ENCODE peak calls at places on chromosomes 5 and 9, in four cellular contexts. V is aorta, X is psoas muscle, U is fibroblast of villous mesenchyme. A is an unnamed sample.

GRCh38 chr5:36820900-36821299 is 55.7 kb upstream of the NIPBL start:
- DNase-seq in X (no peak), V (no peak), U (no peak), A (no peak)

GRCh38 chr5:177349762-177350161 is 1.7 kb downstream of the LMAN2 start:
- DNase-seq in V (no peak), X (no peak), U (no peak), A (no peak)

GRCh38 chr5:62506659-62507460 is 71.8 kb upstream of the LRRC70 start:
- DNase-seq in V (no peak), X (no peak), U (no peak), A (no peak)

GRCh38 chr9:33249983-33250382 is 10.0 kb downstream of the SPINK4 start:
- DNase-seq in U (no peak), X (no peak), V (no peak), A (no peak)

GRCh38 chr5:177431317-177432142 is 5.1 kb downstream of the GRK6 start:
- DNase-seq in V (peak), U (no peak), X (no peak), A (no peak)

GRCh38 chr5:137022043-137022442 is 477.1 kb downstream of the SPOCK1 start:
- DNase-seq in V (no peak), U (no peak), X (no peak), A (peak)

GRCh38 chr5:170571331-170571731 is 67.5 kb downstream of the KCNIP1 start:
- DNase-seq in V (no peak), X (no peak), U (peak), A (no peak)

GRCh38 chr5:172411423-172412111 is 42.8 kb downstream of the SH3PXD2B start:
- DNase-seq in X (no peak), U (peak), V (no peak), A (peak)

GRCh38 chr5:103744159-103744558 is 181.6 kb upstream of the NUDT12 start:
- DNase-seq in X (no peak), U (peak), V (no peak), A (peak)

GRCh38 chr9:107019216-107019615 is 156.2 kb downstream of the ZNF462 start:
- DNase-seq in X (no peak), U (peak), V (no peak), A (peak)

GRCh38 chr5:57002959-57003485 is 51.1 kb upstream of the MIER3 start:
- DNase-seq in U (no peak), V (no peak), X (no peak), A (no peak)

GRCh38 chr9:76044420-76044819 is 153.9 kb downstream of the PCSK5 start:
- DNase-seq in U (peak), X (no peak), V (no peak), A (peak)

GRCh38 chr9:94108584-94108983 is 24.3 kb downstream of the PTPDC1 start:
- DNase-seq in X (peak), V (peak), U (peak), A (peak)

GRCh38 chr5:72149742-72150141 is 42.5 kb downstream of the MAP1B start:
- DNase-seq in U (no peak), V (no peak), X (no peak), A (peak)

GRCh38 chr9:127219533-127219932 is 45.0 kb upstream of the GARNL3 start:
- DNase-seq in X (no peak), V (peak), U (no peak), A (no peak)

GRCh38 chr5:123036391-123037103 is at the start of gene PPIC:
- DNase-seq in V (peak), X (peak), U (peak), A (peak)

GRCh38 chr9:130265431-130266235 is at the start of gene HMCN2:
- DNase-seq in V (no peak), X (peak), U (peak), A (peak)

GRCh38 chr5:73280821-73281746 is 108.1 kb downstream of the TMEM174 start:
- DNase-seq in V (peak), X (no peak), U (peak), A (peak)

GRCh38 chr5:31479706-31480105 is 52.2 kb downstream of the DROSHA start:
- DNase-seq in V (no peak), U (no peak), X (no peak), A (no peak)
- H3K4me3 ChIP-seq in V (no peak), U (no peak), X (no peak), A (no peak)

DNA sequence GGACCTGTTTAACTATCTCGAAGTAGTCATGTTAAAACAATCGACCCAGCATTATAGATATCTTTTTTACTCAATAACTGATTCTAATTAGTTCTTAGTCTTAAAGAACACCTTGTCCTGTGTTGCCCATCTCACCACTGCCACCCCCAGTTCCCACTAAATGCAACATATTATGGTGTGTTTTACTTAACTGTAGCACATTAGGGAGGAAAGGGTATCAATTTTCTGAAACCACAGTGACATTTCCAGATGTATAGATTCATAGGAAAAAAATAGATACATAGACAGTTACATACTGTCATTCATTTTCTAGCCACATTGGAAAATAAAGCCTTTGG is 221.1 kb downstream of the MEF2C start:
- DNase-seq in U (no peak), V (no peak), X (no peak), A (no peak)
- H3K4me3 ChIP-seq in U (no peak), V (no peak), X (no peak), A (no peak)

GRCh38 chr5:116922532-116922931 is 347.9 kb upstream of the SEMA6A start:
- DNase-seq in V (no peak), U (no peak), X (no peak), A (no peak)

GRCh38 chr5:116923344-116923743 is 348.7 kb upstream of the SEMA6A start:
- DNase-seq in V (no peak), X (no peak), U (no peak), A (no peak)
- H3K4me3 ChIP-seq in V (no peak), X (no peak), U (no peak), A (no peak)

GRCh38 chr9:1018121-1018520 is 32.0 kb upstream of the DMRT2 start:
- DNase-seq in X (peak), U (peak), V (no peak), A (no peak)
- H3K4me3 ChIP-seq in X (no peak), U (no peak), V (no peak), A (no peak)

GRCh38 chr5:154478224-154478565 is at the start of gene HAND1:
- DNase-seq in X (peak), V (no peak), U (no peak), A (no peak)
- H3K4me3 ChIP-seq in X (peak), V (no peak), U (peak), A (no peak)

A was measured in fibroblast of lung.